ENCODE peak calls at places on chromosomes 6 and 20, in seven cellular contexts. One of them, this sample, is unnamed.

GRCh38 chr6:168964138-168964892 is 289.3 kb downstream of the THBS2 start:
- DNase-seq in foreskin fibroblast: peak; percentile 42
- DNase-seq in ureter: no peak
- DNase-seq in stimulated activated CD8-positive, alpha-beta memory T cell treated with anti-CD3 and anti-CD28 coated beads, Interleukin-2, amount 100 ng/mL, for 1 hour: no peak
- DNase-seq in activated CD4-positive, alpha-beta T cell treated with anti-CD3 and anti-CD28 coated beads, Interleukin-2, amount 50 U/mL, for 4 hours: no peak
- DNase-seq in COR-L47: no peak
- DNase-seq in fibroblast of lung: no peak
- DNase-seq in this sample: no peak

GRCh38 chr6:43837501-43837900 is 67.5 kb downstream of the VEGFA start:
- DNase-seq in foreskin fibroblast: no peak
- DNase-seq in ureter: no peak
- DNase-seq in stimulated activated CD8-positive, alpha-beta memory T cell treated with anti-CD3 and anti-CD28 coated beads, Interleukin-2, amount 100 ng/mL, for 1 hour: no peak
- DNase-seq in activated CD4-positive, alpha-beta T cell treated with anti-CD3 and anti-CD28 coated beads, Interleukin-2, amount 50 U/mL, for 4 hours: no peak
- DNase-seq in COR-L47: no peak
- DNase-seq in fibroblast of lung: no peak
- DNase-seq in this sample: no peak

GRCh38 chr6:78910611-78911134 is 43.3 kb downstream of the IRAK1BP1 start:
- DNase-seq in foreskin fibroblast: no peak
- DNase-seq in ureter: no peak
- DNase-seq in stimulated activated CD8-positive, alpha-beta memory T cell treated with anti-CD3 and anti-CD28 coated beads, Interleukin-2, amount 100 ng/mL, for 1 hour: no peak
- DNase-seq in activated CD4-positive, alpha-beta T cell treated with anti-CD3 and anti-CD28 coated beads, Interleukin-2, amount 50 U/mL, for 4 hours: no peak
- DNase-seq in COR-L47: no peak
- DNase-seq in fibroblast of lung: peak; percentile 6
- DNase-seq in this sample: no peak

GRCh38 chr6:18207438-18207837 is 52.2 kb downstream of the KDM1B start:
- DNase-seq in foreskin fibroblast: no peak
- DNase-seq in ureter: no peak
- DNase-seq in stimulated activated CD8-positive, alpha-beta memory T cell treated with anti-CD3 and anti-CD28 coated beads, Interleukin-2, amount 100 ng/mL, for 1 hour: no peak
- DNase-seq in activated CD4-positive, alpha-beta T cell treated with anti-CD3 and anti-CD28 coated beads, Interleukin-2, amount 50 U/mL, for 4 hours: no peak
- DNase-seq in COR-L47: no peak
- DNase-seq in fibroblast of lung: peak; percentile 11
- DNase-seq in this sample: no peak

GRCh38 chr6:79468116-79468515 is 69.1 kb downstream of the LCA5 start:
- DNase-seq in foreskin fibroblast: peak; percentile 59
- DNase-seq in ureter: no peak
- DNase-seq in stimulated activated CD8-positive, alpha-beta memory T cell treated with anti-CD3 and anti-CD28 coated beads, Interleukin-2, amount 100 ng/mL, for 1 hour: no peak
- DNase-seq in activated CD4-positive, alpha-beta T cell treated with anti-CD3 and anti-CD28 coated beads, Interleukin-2, amount 50 U/mL, for 4 hours: no peak
- DNase-seq in COR-L47: no peak
- DNase-seq in fibroblast of lung: no peak
- DNase-seq in this sample: no peak

GRCh38 chr6:11700118-11700718 is 78.4 kb downstream of the ADTRP start:
- DNase-seq in foreskin fibroblast: peak; percentile 20
- DNase-seq in ureter: no peak
- DNase-seq in stimulated activated CD8-positive, alpha-beta memory T cell treated with anti-CD3 and anti-CD28 coated beads, Interleukin-2, amount 100 ng/mL, for 1 hour: no peak
- DNase-seq in activated CD4-positive, alpha-beta T cell treated with anti-CD3 and anti-CD28 coated beads, Interleukin-2, amount 50 U/mL, for 4 hours: no peak
- DNase-seq in COR-L47: no peak
- DNase-seq in fibroblast of lung: peak; percentile 83
- DNase-seq in this sample: peak; percentile 70

GRCh38 chr6:142850653-142851434 is 94.1 kb downstream of the HIVEP2 start:
- DNase-seq in foreskin fibroblast: no peak
- DNase-seq in ureter: no peak
- DNase-seq in stimulated activated CD8-positive, alpha-beta memory T cell treated with anti-CD3 and anti-CD28 coated beads, Interleukin-2, amount 100 ng/mL, for 1 hour: no peak
- DNase-seq in activated CD4-positive, alpha-beta T cell treated with anti-CD3 and anti-CD28 coated beads, Interleukin-2, amount 50 U/mL, for 4 hours: peak; percentile 48
- DNase-seq in COR-L47: no peak
- DNase-seq in fibroblast of lung: no peak
- DNase-seq in this sample: peak; percentile 84

GRCh38 chr20:19621072-19621471 is 137.0 kb upstream of the RIN2 start:
- DNase-seq in foreskin fibroblast: no peak
- DNase-seq in ureter: no peak
- DNase-seq in stimulated activated CD8-positive, alpha-beta memory T cell treated with anti-CD3 and anti-CD28 coated beads, Interleukin-2, amount 100 ng/mL, for 1 hour: no peak
- DNase-seq in activated CD4-positive, alpha-beta T cell treated with anti-CD3 and anti-CD28 coated beads, Interleukin-2, amount 50 U/mL, for 4 hours: no peak
- DNase-seq in COR-L47: no peak
- DNase-seq in fibroblast of lung: no peak
- DNase-seq in this sample: no peak

GRCh38 chr6:150252714-150253444 is 110.0 kb downstream of the PPP1R14C start:
- DNase-seq in foreskin fibroblast: no peak
- DNase-seq in ureter: no peak
- DNase-seq in stimulated activated CD8-positive, alpha-beta memory T cell treated with anti-CD3 and anti-CD28 coated beads, Interleukin-2, amount 100 ng/mL, for 1 hour: no peak
- DNase-seq in activated CD4-positive, alpha-beta T cell treated with anti-CD3 and anti-CD28 coated beads, Interleukin-2, amount 50 U/mL, for 4 hours: no peak
- DNase-seq in COR-L47: no peak
- DNase-seq in fibroblast of lung: no peak
- DNase-seq in this sample: no peak

GRCh38 chr20:728022-728944 is 40.0 kb downstream of the SLC52A3 start:
- DNase-seq in foreskin fibroblast: peak; percentile 20
- DNase-seq in ureter: no peak
- DNase-seq in stimulated activated CD8-positive, alpha-beta memory T cell treated with anti-CD3 and anti-CD28 coated beads, Interleukin-2, amount 100 ng/mL, for 1 hour: no peak
- DNase-seq in activated CD4-positive, alpha-beta T cell treated with anti-CD3 and anti-CD28 coated beads, Interleukin-2, amount 50 U/mL, for 4 hours: peak; percentile 43
- DNase-seq in COR-L47: peak; percentile 47
- DNase-seq in fibroblast of lung: peak; percentile 11
- DNase-seq in this sample: peak; percentile 19

GRCh38 chr20:63915471-63915870 is 20.5 kb downstream of the DNAJC5 start:
- DNase-seq in foreskin fibroblast: no peak
- DNase-seq in ureter: no peak
- DNase-seq in stimulated activated CD8-positive, alpha-beta memory T cell treated with anti-CD3 and anti-CD28 coated beads, Interleukin-2, amount 100 ng/mL, for 1 hour: no peak
- DNase-seq in activated CD4-positive, alpha-beta T cell treated with anti-CD3 and anti-CD28 coated beads, Interleukin-2, amount 50 U/mL, for 4 hours: no peak
- DNase-seq in COR-L47: no peak
- DNase-seq in fibroblast of lung: no peak
- DNase-seq in this sample: no peak

GRCh38 chr6:129517288-129517687 is 192.7 kb downstream of the ARHGAP18 start:
- DNase-seq in foreskin fibroblast: no peak
- DNase-seq in ureter: no peak
- DNase-seq in stimulated activated CD8-positive, alpha-beta memory T cell treated with anti-CD3 and anti-CD28 coated beads, Interleukin-2, amount 100 ng/mL, for 1 hour: no peak
- DNase-seq in activated CD4-positive, alpha-beta T cell treated with anti-CD3 and anti-CD28 coated beads, Interleukin-2, amount 50 U/mL, for 4 hours: no peak
- DNase-seq in COR-L47: no peak
- DNase-seq in fibroblast of lung: peak; percentile 51
- DNase-seq in this sample: no peak

GRCh38 chr6:15521516-15521915 is 141.3 kb downstream of the DTNBP1 start:
- DNase-seq in foreskin fibroblast: no peak
- DNase-seq in ureter: no peak
- DNase-seq in stimulated activated CD8-positive, alpha-beta memory T cell treated with anti-CD3 and anti-CD28 coated beads, Interleukin-2, amount 100 ng/mL, for 1 hour: no peak
- DNase-seq in activated CD4-positive, alpha-beta T cell treated with anti-CD3 and anti-CD28 coated beads, Interleukin-2, amount 50 U/mL, for 4 hours: no peak
- DNase-seq in COR-L47: no peak
- DNase-seq in fibroblast of lung: no peak
- DNase-seq in this sample: no peak

GRCh38 chr6:39452306-39452705 is 129.8 kb upstream of the KCNK16 start:
- DNase-seq in foreskin fibroblast: peak; percentile 61
- DNase-seq in ureter: no peak
- DNase-seq in stimulated activated CD8-positive, alpha-beta memory T cell treated with anti-CD3 and anti-CD28 coated beads, Interleukin-2, amount 100 ng/mL, for 1 hour: no peak
- DNase-seq in activated CD4-positive, alpha-beta T cell treated with anti-CD3 and anti-CD28 coated beads, Interleukin-2, amount 50 U/mL, for 4 hours: no peak
- DNase-seq in COR-L47: no peak
- DNase-seq in fibroblast of lung: peak; percentile 45
- DNase-seq in this sample: no peak

This sample was measured in T-helper 2 cell.